ENCODE peak calls at places on chromosomes 11 and 22, in four cellular contexts. One of them, this sample, is unnamed.

GRCh38 chr11:105740164-105740903 is 130.5 kb downstream of the GRIA4 start:
- DNase-seq in fibroblast of lung: no peak
- DNase-seq in body of pancreas: no peak
- DNase-seq in AG04450: no peak
- DNase-seq in this sample: no peak

GRCh38 chr22:23837496-23837859 is 1.3 kb downstream of the DERL3 start:
- DNase-seq in fibroblast of lung: no peak
- DNase-seq in body of pancreas: no peak
- DNase-seq in AG04450: no peak
- DNase-seq in this sample: no peak

GRCh38 chr11:35040221-35040942 is 98.6 kb upstream of the CD44 start:
- DNase-seq in fibroblast of lung: peak; percentile 90
- DNase-seq in body of pancreas: peak; percentile 66
- DNase-seq in AG04450: no peak
- DNase-seq in this sample: peak; percentile 92

GRCh38 chr11:121614661-121615240 is 162.0 kb upstream of the SORL1-AS1 start:
- DNase-seq in fibroblast of lung: peak; percentile 10
- DNase-seq in body of pancreas: no peak
- DNase-seq in AG04450: no peak
- DNase-seq in this sample: no peak

GRCh38 chr11:33877029-33877428 is 14.8 kb downstream of the LMO2 start:
- DNase-seq in fibroblast of lung: no peak
- DNase-seq in body of pancreas: no peak
- DNase-seq in AG04450: no peak
- DNase-seq in this sample: no peak

GRCh38 chr11:31412946-31413345 is 43.3 kb downstream of the DNAJC24 start:
- DNase-seq in fibroblast of lung: peak; percentile 82
- DNase-seq in body of pancreas: no peak
- DNase-seq in AG04450: peak; percentile 15
- DNase-seq in this sample: peak; percentile 10

GRCh38 chr11:68528630-68529029 is 68.1 kb downstream of the PPP6R3 start:
- DNase-seq in fibroblast of lung: no peak
- DNase-seq in body of pancreas: no peak
- DNase-seq in AG04450: no peak
- DNase-seq in this sample: no peak

GRCh38 chr11:32435152-32435480 is 223 bp downstream of the WT1 start:
- DNase-seq in fibroblast of lung: no peak
- DNase-seq in body of pancreas: no peak
- DNase-seq in AG04450: no peak
- DNase-seq in this sample: peak; percentile 13

GRCh38 chr22:31001124-31001770 is 32.2 kb downstream of the TUG1 start:
- DNase-seq in fibroblast of lung: no peak
- DNase-seq in body of pancreas: no peak
- DNase-seq in AG04450: no peak
- DNase-seq in this sample: no peak

GRCh38 chr11:88363566-88364169 is 26.1 kb upstream of the CTSC start:
- DNase-seq in fibroblast of lung: peak; percentile 67
- DNase-seq in body of pancreas: no peak
- DNase-seq in AG04450: no peak
- DNase-seq in this sample: peak; percentile 50

GRCh38 chr22:18035740-18036139 is 11.4 kb upstream of the MICAL3 start:
- DNase-seq in fibroblast of lung: peak; percentile 36
- DNase-seq in body of pancreas: peak; percentile 72
- DNase-seq in AG04450: no peak
- DNase-seq in this sample: peak; percentile 97

GRCh38 chr22:28299329-28299728 is 380.3 kb upstream of the PITPNB start:
- DNase-seq in fibroblast of lung: no peak
- DNase-seq in body of pancreas: no peak
- DNase-seq in AG04450: no peak
- DNase-seq in this sample: no peak

GRCh38 chr22:41478891-41479521 is 10.1 kb downstream of the ACO2 start:
- DNase-seq in fibroblast of lung: peak; percentile 6
- DNase-seq in body of pancreas: peak; percentile 19
- DNase-seq in AG04450: no peak
- DNase-seq in this sample: peak; percentile 82

GRCh38 chr22:20750461-20751184 is 23.3 kb upstream of the SERPIND1 start:
- DNase-seq in fibroblast of lung: peak; percentile 86
- DNase-seq in body of pancreas: peak; percentile 52
- DNase-seq in AG04450: peak; percentile 63
- DNase-seq in this sample: peak; percentile 89

GRCh38 chr22:49735411-49736311 is 92.0 kb downstream of the BRD1 start:
- DNase-seq in fibroblast of lung: peak; percentile 4
- DNase-seq in body of pancreas: no peak
- DNase-seq in AG04450: no peak
- DNase-seq in this sample: no peak

GRCh38 chr11:7587712-7588111 is 73.9 kb downstream of the PPFIBP2 start:
- DNase-seq in fibroblast of lung: no peak
- DNase-seq in body of pancreas: no peak
- DNase-seq in AG04450: no peak
- DNase-seq in this sample: no peak

GRCh38 chr11:60208146-60208895 is 25.4 kb upstream of the MS4A6A start:
- DNase-seq in fibroblast of lung: no peak
- DNase-seq in body of pancreas: no peak
- DNase-seq in AG04450: no peak
- DNase-seq in this sample: no peak

GRCh38 chr11:78339483-78339882 is 78.1 kb downstream of the GAB2 start:
- DNase-seq in fibroblast of lung: no peak
- DNase-seq in body of pancreas: no peak
- DNase-seq in AG04450: no peak
- DNase-seq in this sample: no peak

GRCh38 chr11:125756050-125756449 is 10.0 kb downstream of the PATE1 start:
- DNase-seq in fibroblast of lung: no peak
- DNase-seq in body of pancreas: no peak
- DNase-seq in AG04450: no peak
- DNase-seq in this sample: no peak

GRCh38 chr11:13134886-13135285 is 125.8 kb downstream of the RASSF10 start:
- DNase-seq in fibroblast of lung: no peak
- DNase-seq in body of pancreas: no peak
- DNase-seq in AG04450: no peak
- DNase-seq in this sample: no peak

GRCh38 chr11:107859459-107860239 is 1.1 kb upstream of the SLC35F2 start:
- DNase-seq in fibroblast of lung: no peak
- DNase-seq in body of pancreas: peak; percentile 35
- DNase-seq in AG04450: no peak
- DNase-seq in this sample: peak; percentile 72

GRCh38 chr11:77515483-77515882 is 41.6 kb upstream of the PAK1 start:
- DNase-seq in fibroblast of lung: no peak
- DNase-seq in body of pancreas: no peak
- DNase-seq in AG04450: no peak
- DNase-seq in this sample: no peak

GRCh38 chr11:35318977-35319925 is 100.1 kb downstream of the SLC1A2 start:
- DNase-seq in fibroblast of lung: peak; percentile 76
- DNase-seq in body of pancreas: no peak
- DNase-seq in AG04450: no peak
- DNase-seq in this sample: no peak

GRCh38 chr22:38177044-38177443 is 4.6 kb downstream of the PLA2G6 start:
- DNase-seq in fibroblast of lung: no peak
- DNase-seq in body of pancreas: no peak
- DNase-seq in AG04450: no peak
- DNase-seq in this sample: no peak

GRCh38 chr11:75212463-75212862 is 28.1 kb upstream of the TPBGL start:
- DNase-seq in fibroblast of lung: no peak
- DNase-seq in body of pancreas: peak; percentile 53
- DNase-seq in AG04450: no peak
- DNase-seq in this sample: no peak

GRCh38 chr11:75208444-75208843 is 32.1 kb upstream of the TPBGL start:
- DNase-seq in fibroblast of lung: no peak
- DNase-seq in body of pancreas: no peak
- DNase-seq in AG04450: no peak
- DNase-seq in this sample: no peak

GRCh38 chr11:75214843-75215242 is 25.7 kb upstream of the TPBGL start:
- DNase-seq in fibroblast of lung: no peak
- DNase-seq in body of pancreas: no peak
- DNase-seq in AG04450: no peak
- DNase-seq in this sample: no peak

GRCh38 chr11:75219869-75220268 is 20.7 kb upstream of the TPBGL start:
- DNase-seq in fibroblast of lung: no peak
- DNase-seq in body of pancreas: no peak
- DNase-seq in AG04450: no peak
- DNase-seq in this sample: no peak

DNA sequence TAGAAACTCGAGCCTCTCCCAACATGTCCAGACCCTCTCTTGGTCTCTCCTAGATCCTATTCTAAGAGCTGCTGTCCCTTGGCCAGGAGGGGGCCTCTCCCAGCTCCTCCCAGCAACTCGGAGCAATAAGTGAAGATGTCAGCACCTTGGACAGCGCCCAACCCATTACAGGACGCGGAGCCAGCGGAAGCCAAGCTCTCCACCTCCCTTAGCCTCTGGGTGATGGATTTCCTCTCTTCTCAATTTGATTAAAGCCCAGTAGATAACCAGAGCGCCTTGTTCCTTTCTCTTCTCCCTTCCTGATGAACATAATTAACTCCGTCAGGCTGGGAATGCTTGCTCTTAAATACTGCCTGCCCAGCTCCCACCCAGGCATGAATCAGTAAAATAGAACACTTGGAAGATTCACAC is 26.2 kb upstream of the TPBGL start:
- DNase-seq in fibroblast of lung: peak; percentile 68
- DNase-seq in body of pancreas: peak; percentile 79
- DNase-seq in AG04450: peak; percentile 32
- DNase-seq in this sample: peak; percentile 84
- TF ChIP-seq CTCF in fibroblast of lung: peak; percentile 36
- TF ChIP-seq CTCF in body of pancreas: no peak
- TF ChIP-seq CTCF in AG04450: peak; percentile 57
- TF ChIP-seq CTCF in this sample: no peak

DNA sequence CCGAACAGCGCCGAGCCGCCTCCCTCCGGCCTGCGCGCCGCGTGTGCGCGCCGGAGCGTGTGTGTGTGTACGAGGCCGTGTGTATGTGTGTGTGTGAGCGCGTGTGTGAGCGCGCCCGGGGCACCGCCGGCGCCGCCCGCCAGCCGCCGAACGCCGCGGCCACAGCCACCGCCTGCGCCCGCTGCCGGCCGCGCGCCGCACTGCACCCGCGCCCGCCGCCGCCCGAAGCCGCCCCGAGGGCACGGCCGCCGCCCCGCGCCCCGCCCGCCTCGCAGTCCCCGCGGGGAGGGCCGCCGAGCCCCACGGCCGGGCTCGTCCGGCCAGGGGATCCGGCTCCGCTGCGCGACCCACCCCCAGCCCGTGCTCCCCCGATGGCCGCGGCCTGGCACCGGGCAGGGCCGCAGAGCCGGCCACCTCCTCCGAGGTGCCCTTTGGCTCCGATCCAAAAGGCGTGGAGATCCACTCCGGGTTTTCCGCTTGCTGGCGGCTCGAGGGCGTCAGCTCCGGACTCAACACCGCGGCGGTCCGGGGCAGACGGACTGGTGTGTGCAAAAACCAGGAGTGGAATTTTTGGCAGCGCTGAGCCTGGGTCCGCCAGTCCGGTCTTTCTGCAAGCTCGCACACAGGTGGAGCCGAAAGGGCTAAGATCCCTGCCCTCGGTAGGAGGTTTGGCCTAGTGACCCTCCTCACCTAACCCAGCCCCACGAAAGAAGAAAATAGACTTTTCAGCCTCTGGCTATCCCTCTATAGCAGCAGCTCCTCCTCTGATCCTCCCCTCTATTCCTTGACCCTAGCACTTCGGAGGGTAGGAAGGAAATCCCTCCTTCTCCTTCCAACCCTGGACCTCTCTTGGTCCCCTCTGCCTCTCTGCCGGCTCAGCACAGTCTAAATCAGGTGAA is at the start of gene SYT7:
- DNase-seq in fibroblast of lung: peak; percentile 99
- DNase-seq in body of pancreas: peak; percentile 96
- DNase-seq in AG04450: peak; percentile 96
- DNase-seq in this sample: peak; percentile 95
- TF ChIP-seq CTCF in fibroblast of lung: no peak
- TF ChIP-seq CTCF in body of pancreas: peak; percentile 50
- TF ChIP-seq CTCF in AG04450: no peak
- TF ChIP-seq CTCF in this sample: no peak

DNA sequence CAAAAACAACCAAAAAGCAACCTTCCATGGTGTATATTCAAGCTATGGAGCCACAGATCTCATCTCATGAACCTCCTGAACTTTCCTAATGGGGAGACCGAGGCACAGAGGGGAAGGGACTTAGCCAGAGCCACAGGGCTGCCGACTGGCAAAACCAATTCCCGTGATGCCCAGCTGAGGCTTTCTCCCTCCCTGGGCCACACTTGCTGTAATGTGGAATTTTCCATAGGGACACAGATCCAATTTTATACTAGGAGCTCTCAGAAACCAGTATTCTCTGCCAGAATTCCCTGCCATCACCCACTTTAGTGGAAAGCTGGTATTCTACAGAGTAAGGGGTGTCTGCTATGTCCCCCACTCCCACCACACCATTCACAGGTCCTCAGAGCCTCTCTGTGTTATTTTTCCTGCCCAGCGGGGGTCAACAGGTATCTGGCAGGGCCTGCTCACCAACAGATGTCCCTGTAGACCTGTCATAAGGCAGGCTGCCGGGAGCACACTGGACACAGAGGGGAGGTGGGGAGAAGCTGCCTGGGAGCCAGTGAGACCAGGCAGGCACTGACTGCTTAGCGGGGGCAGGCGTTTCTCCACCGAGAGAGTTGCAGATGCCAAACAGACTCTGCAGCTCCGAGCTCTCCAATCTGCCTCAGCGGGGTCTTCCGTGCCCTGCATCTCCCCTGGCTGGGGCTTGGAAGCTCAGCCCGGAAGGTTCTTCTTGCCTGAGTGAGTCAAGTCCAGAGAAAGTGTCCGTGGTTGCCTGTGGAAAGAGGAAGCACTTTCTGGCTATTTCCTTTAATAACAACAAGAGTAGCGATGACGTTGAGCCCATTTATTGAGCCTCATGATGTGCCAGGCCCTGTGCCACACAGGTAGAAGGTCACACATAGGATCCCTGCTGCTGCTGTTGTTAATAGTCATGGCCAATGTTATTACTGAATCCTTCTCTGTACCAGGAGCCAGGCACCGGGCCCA is 26.3 kb downstream of the RPS6KA4 start:
- DNase-seq in fibroblast of lung: no peak
- DNase-seq in body of pancreas: peak; percentile 32
- DNase-seq in AG04450: no peak
- DNase-seq in this sample: no peak
- TF ChIP-seq CTCF in fibroblast of lung: no peak
- TF ChIP-seq CTCF in body of pancreas: no peak
- TF ChIP-seq CTCF in AG04450: no peak
- TF ChIP-seq CTCF in this sample: no peak

DNA sequence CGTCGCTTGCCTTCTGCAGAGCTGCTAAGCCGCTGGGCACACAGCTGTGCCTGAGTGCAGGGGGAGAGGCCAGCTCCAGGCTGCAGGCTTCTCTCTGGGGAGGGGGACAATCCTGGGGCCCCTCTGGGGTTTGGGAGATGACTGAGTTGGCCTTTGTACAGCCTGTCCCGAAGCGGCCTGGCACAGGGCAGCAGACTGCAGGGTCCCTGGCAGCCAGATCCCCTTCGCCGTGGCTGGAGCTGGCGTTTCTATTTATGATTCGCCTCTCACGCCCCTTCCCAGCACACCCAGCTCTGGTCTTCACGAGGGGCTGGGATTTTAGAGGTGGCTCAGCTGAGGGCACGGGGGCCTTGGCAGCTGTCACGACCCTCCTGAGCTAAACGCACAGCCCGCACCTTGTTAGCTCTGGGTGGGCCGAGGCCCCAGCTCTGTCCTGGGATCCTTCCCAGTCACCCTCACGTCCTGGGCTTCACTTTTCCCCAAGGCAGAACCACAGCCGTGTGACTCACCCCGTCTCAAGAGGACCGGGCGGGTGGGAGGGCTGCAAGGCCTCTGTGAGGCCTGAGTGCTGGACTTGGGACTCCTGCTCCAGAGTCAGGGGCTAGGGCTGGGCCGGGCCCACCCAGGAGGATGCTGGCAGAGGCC is 18.4 kb downstream of the OSBPL5 start:
- DNase-seq in fibroblast of lung: peak; percentile 86
- DNase-seq in body of pancreas: no peak
- DNase-seq in AG04450: no peak
- DNase-seq in this sample: no peak
- TF ChIP-seq CTCF in fibroblast of lung: no peak
- TF ChIP-seq CTCF in body of pancreas: no peak
- TF ChIP-seq CTCF in AG04450: no peak
- TF ChIP-seq CTCF in this sample: no peak